ENCODE peak calls at places on chromosomes 6 and 20, in nine cellular contexts. One of them, this sample, is unnamed.

GRCh38 chr6:80280258-80281010 is 174.0 kb downstream of the BCKDHB start:
- DNase-seq in mammary epithelial cell: peak; percentile 86
- DNase-seq in psoas muscle: no peak
- DNase-seq in H1: no peak
- DNase-seq in tibial nerve: no peak
- DNase-seq in GM23248: peak; percentile 53
- DNase-seq in lung: no peak
- DNase-seq in fibroblast of lung: peak; percentile 23
- DNase-seq in right lobe of liver: no peak
- DNase-seq in this sample: no peak

GRCh38 chr6:25010917-25011625 is 75.3 kb upstream of the RIPOR2 start:
- DNase-seq in mammary epithelial cell: peak; percentile 41
- DNase-seq in psoas muscle: no peak
- DNase-seq in H1: no peak
- DNase-seq in tibial nerve: no peak
- DNase-seq in GM23248: peak; percentile 71
- DNase-seq in lung: no peak
- DNase-seq in fibroblast of lung: peak; percentile 68
- DNase-seq in right lobe of liver: no peak
- DNase-seq in this sample: no peak

GRCh38 chr20:19973920-19974620 is 43.1 kb upstream of the NAA20 start:
- DNase-seq in mammary epithelial cell: peak; percentile 79
- DNase-seq in psoas muscle: peak; percentile 78
- DNase-seq in H1: no peak
- DNase-seq in tibial nerve: peak; percentile 69
- DNase-seq in GM23248: peak; percentile 82
- DNase-seq in lung: peak; percentile 67
- DNase-seq in fibroblast of lung: peak; percentile 88
- DNase-seq in right lobe of liver: no peak
- DNase-seq in this sample: no peak

GRCh38 chr6:106112446-106112845 is 26.3 kb downstream of the PRDM1 start:
- DNase-seq in mammary epithelial cell: no peak
- DNase-seq in psoas muscle: no peak
- DNase-seq in H1: no peak
- DNase-seq in tibial nerve: no peak
- DNase-seq in GM23248: no peak
- DNase-seq in lung: no peak
- DNase-seq in fibroblast of lung: no peak
- DNase-seq in right lobe of liver: no peak
- DNase-seq in this sample: no peak

GRCh38 chr6:28587011-28587745 is 61.5 kb downstream of the GPX5 start:
- DNase-seq in mammary epithelial cell: peak; percentile 83
- DNase-seq in psoas muscle: no peak
- DNase-seq in H1: peak; percentile 85
- DNase-seq in tibial nerve: no peak
- DNase-seq in GM23248: peak; percentile 48
- DNase-seq in lung: peak; percentile 80
- DNase-seq in fibroblast of lung: peak; percentile 45
- DNase-seq in right lobe of liver: peak; percentile 76
- DNase-seq in this sample: no peak

GRCh38 chr20:32510601-32511357 is 74.4 kb downstream of the NOL4L start:
- DNase-seq in mammary epithelial cell: peak; percentile 55
- DNase-seq in psoas muscle: no peak
- DNase-seq in H1: no peak
- DNase-seq in tibial nerve: no peak
- DNase-seq in GM23248: no peak
- DNase-seq in lung: no peak
- DNase-seq in fibroblast of lung: no peak
- DNase-seq in right lobe of liver: no peak
- DNase-seq in this sample: no peak

GRCh38 chr6:166554316-166554715 is 32.2 kb downstream of the RAMACL start:
- DNase-seq in mammary epithelial cell: no peak
- DNase-seq in psoas muscle: no peak
- DNase-seq in H1: no peak
- DNase-seq in tibial nerve: no peak
- DNase-seq in GM23248: no peak
- DNase-seq in lung: no peak
- DNase-seq in fibroblast of lung: no peak
- DNase-seq in right lobe of liver: no peak
- DNase-seq in this sample: no peak

GRCh38 chr6:158999154-158999668 is 791 bp downstream of the RSPH3 start:
- DNase-seq in mammary epithelial cell: peak; percentile 42
- DNase-seq in psoas muscle: no peak
- DNase-seq in H1: no peak
- DNase-seq in tibial nerve: peak; percentile 14
- DNase-seq in GM23248: no peak
- DNase-seq in lung: no peak
- DNase-seq in fibroblast of lung: peak; percentile 11
- DNase-seq in right lobe of liver: no peak
- DNase-seq in this sample: no peak

GRCh38 chr6:6821639-6822261 is 233.2 kb downstream of the LY86 start:
- DNase-seq in mammary epithelial cell: no peak
- DNase-seq in psoas muscle: no peak
- DNase-seq in H1: no peak
- DNase-seq in tibial nerve: no peak
- DNase-seq in GM23248: no peak
- DNase-seq in lung: no peak
- DNase-seq in fibroblast of lung: no peak
- DNase-seq in right lobe of liver: no peak
- DNase-seq in this sample: no peak

GRCh38 chr6:119256978-119257462 is 92.5 kb downstream of the MAN1A1 start:
- DNase-seq in mammary epithelial cell: no peak
- DNase-seq in psoas muscle: no peak
- DNase-seq in H1: no peak
- DNase-seq in tibial nerve: no peak
- DNase-seq in GM23248: no peak
- DNase-seq in lung: no peak
- DNase-seq in fibroblast of lung: no peak
- DNase-seq in right lobe of liver: no peak
- DNase-seq in this sample: no peak

GRCh38 chr6:36131517-36132220 is 1.4 kb downstream of the MAPK13 start:
- DNase-seq in mammary epithelial cell: no peak
- DNase-seq in psoas muscle: peak; percentile 39
- DNase-seq in H1: no peak
- DNase-seq in tibial nerve: no peak
- DNase-seq in GM23248: peak; percentile 69
- DNase-seq in lung: peak; percentile 67
- DNase-seq in fibroblast of lung: peak; percentile 86
- DNase-seq in right lobe of liver: peak; percentile 61
- DNase-seq in this sample: peak; percentile 23

GRCh38 chr6:157312733-157313132 is 10.6 kb downstream of the TMEM242 start:
- DNase-seq in mammary epithelial cell: no peak
- DNase-seq in psoas muscle: no peak
- DNase-seq in H1: no peak
- DNase-seq in tibial nerve: no peak
- DNase-seq in GM23248: peak; percentile 9
- DNase-seq in lung: no peak
- DNase-seq in fibroblast of lung: no peak
- DNase-seq in right lobe of liver: no peak
- DNase-seq in this sample: no peak

GRCh38 chr6:7909323-7910276 is 988 bp downstream of the TXNDC5 start:
- DNase-seq in mammary epithelial cell: peak; percentile 32
- DNase-seq in psoas muscle: peak; percentile 53
- DNase-seq in H1: peak; percentile 79
- DNase-seq in tibial nerve: no peak
- DNase-seq in GM23248: peak; percentile 85
- DNase-seq in lung: peak; percentile 57
- DNase-seq in fibroblast of lung: peak; percentile 30
- DNase-seq in right lobe of liver: peak; percentile 91
- DNase-seq in this sample: peak; percentile 26

GRCh38 chr20:30985386-30985785 is 272.1 kb upstream of the DEFB115 start:
- DNase-seq in mammary epithelial cell: no peak
- DNase-seq in psoas muscle: no peak
- DNase-seq in H1: peak; percentile 34
- DNase-seq in tibial nerve: no peak
- DNase-seq in GM23248: no peak
- DNase-seq in lung: no peak
- DNase-seq in fibroblast of lung: no peak
- DNase-seq in right lobe of liver: no peak
- DNase-seq in this sample: no peak

GRCh38 chr6:15293674-15294073 is 47.8 kb downstream of the JARID2 start:
- DNase-seq in mammary epithelial cell: no peak
- DNase-seq in psoas muscle: no peak
- DNase-seq in H1: no peak
- DNase-seq in tibial nerve: no peak
- DNase-seq in GM23248: no peak
- DNase-seq in lung: no peak
- DNase-seq in fibroblast of lung: no peak
- DNase-seq in right lobe of liver: no peak
- DNase-seq in this sample: no peak

GRCh38 chr6:150410906-150411305 is 42.1 kb downstream of the IYD start:
- DNase-seq in mammary epithelial cell: peak; percentile 8
- DNase-seq in psoas muscle: no peak
- DNase-seq in H1: no peak
- DNase-seq in tibial nerve: no peak
- DNase-seq in GM23248: peak; percentile 17
- DNase-seq in lung: no peak
- DNase-seq in fibroblast of lung: no peak
- DNase-seq in right lobe of liver: no peak
- DNase-seq in this sample: no peak

GRCh38 chr20:58406422-58407001 is 17.5 kb downstream of the VAPB start:
- DNase-seq in mammary epithelial cell: no peak
- DNase-seq in psoas muscle: no peak
- DNase-seq in H1: no peak
- DNase-seq in tibial nerve: no peak
- DNase-seq in GM23248: peak; percentile 42
- DNase-seq in lung: no peak
- DNase-seq in fibroblast of lung: no peak
- DNase-seq in right lobe of liver: no peak
- DNase-seq in this sample: no peak

GRCh38 chr6:81608776-81609175 is 143.7 kb downstream of the TENT5A start:
- DNase-seq in mammary epithelial cell: no peak
- DNase-seq in psoas muscle: no peak
- DNase-seq in H1: no peak
- DNase-seq in tibial nerve: no peak
- DNase-seq in GM23248: no peak
- DNase-seq in lung: no peak
- DNase-seq in fibroblast of lung: no peak
- DNase-seq in right lobe of liver: no peak
- DNase-seq in this sample: no peak

GRCh38 chr6:167898673-167899311 is 72.1 kb downstream of the AFDN start:
- DNase-seq in mammary epithelial cell: peak; percentile 14
- DNase-seq in psoas muscle: no peak
- DNase-seq in H1: no peak
- DNase-seq in tibial nerve: no peak
- DNase-seq in GM23248: peak; percentile 67
- DNase-seq in lung: no peak
- DNase-seq in fibroblast of lung: peak; percentile 75
- DNase-seq in right lobe of liver: no peak
- DNase-seq in this sample: no peak

GRCh38 chr6:113412589-113413367 is 444.4 kb upstream of the MARCKS start:
- DNase-seq in mammary epithelial cell: no peak
- DNase-seq in psoas muscle: no peak
- DNase-seq in H1: no peak
- DNase-seq in tibial nerve: no peak
- DNase-seq in GM23248: peak; percentile 28
- DNase-seq in lung: no peak
- DNase-seq in fibroblast of lung: peak; percentile 28
- DNase-seq in right lobe of liver: no peak
- DNase-seq in this sample: no peak

GRCh38 chr20:33994624-33994913 is 858 bp downstream of the RALY start:
- DNase-seq in mammary epithelial cell: no peak
- DNase-seq in psoas muscle: no peak
- DNase-seq in H1: no peak
- DNase-seq in tibial nerve: no peak
- DNase-seq in GM23248: no peak
- DNase-seq in lung: no peak
- DNase-seq in fibroblast of lung: no peak
- DNase-seq in right lobe of liver: no peak
- DNase-seq in this sample: no peak
- H3K27ac ChIP-seq in mammary epithelial cell: peak overlapping the region; percentile 83
- H3K27ac ChIP-seq in psoas muscle: peak overlapping the region; percentile 96
- H3K27ac ChIP-seq in H1: peak overlapping the region; percentile 49
- H3K27ac ChIP-seq in tibial nerve: peak overlapping the region; percentile 95
- H3K27ac ChIP-seq in GM23248: peak overlapping the region; percentile 92
- H3K27ac ChIP-seq in lung: peak overlapping the region; percentile 99
- H3K27ac ChIP-seq in fibroblast of lung: peak overlapping the region; percentile 94
- H3K27ac ChIP-seq in right lobe of liver: peak overlapping the region; percentile 89
- H3K27ac ChIP-seq in this sample: peak overlapping the region; percentile 92

DNA sequence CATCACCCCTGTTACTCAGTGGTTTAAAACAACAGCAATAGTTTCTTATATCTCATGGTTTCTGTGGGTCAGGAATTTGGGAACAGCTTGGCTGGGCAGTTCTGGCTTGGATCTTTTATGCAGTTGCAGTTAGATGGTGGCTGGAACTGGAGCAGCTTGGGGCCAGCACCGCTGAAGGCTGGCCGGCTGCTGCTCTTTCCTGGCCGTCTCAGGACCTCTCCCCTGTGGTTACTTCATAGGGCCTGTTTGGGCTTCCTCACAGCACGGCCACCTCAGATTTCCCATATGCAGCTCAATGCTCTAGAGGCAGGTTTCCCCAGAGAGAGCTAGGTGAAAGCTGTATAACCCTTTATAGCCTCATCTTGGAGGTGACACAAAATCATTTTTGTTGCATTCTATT is 15.6 kb downstream of the PKIG start:
- DNase-seq in mammary epithelial cell: no peak
- DNase-seq in psoas muscle: no peak
- DNase-seq in H1: no peak
- DNase-seq in tibial nerve: no peak
- DNase-seq in GM23248: no peak
- DNase-seq in lung: no peak
- DNase-seq in fibroblast of lung: no peak
- DNase-seq in right lobe of liver: no peak
- DNase-seq in this sample: no peak
- H3K27ac ChIP-seq in mammary epithelial cell: no peak overlapping the region
- H3K27ac ChIP-seq in psoas muscle: peak overlapping the region; percentile 82
- H3K27ac ChIP-seq in H1: no peak overlapping the region
- H3K27ac ChIP-seq in tibial nerve: peak overlapping the region; percentile 44
- H3K27ac ChIP-seq in GM23248: no peak overlapping the region
- H3K27ac ChIP-seq in lung: peak overlapping the region; percentile 73
- H3K27ac ChIP-seq in fibroblast of lung: peak overlapping the region; percentile 15
- H3K27ac ChIP-seq in right lobe of liver: peak overlapping the region; percentile 47
- H3K27ac ChIP-seq in this sample: no peak overlapping the region

GRCh38 chr20:42886046-42886445 is 303.7 kb downstream of the PTPRT start:
- DNase-seq in mammary epithelial cell: no peak
- DNase-seq in psoas muscle: no peak
- DNase-seq in H1: no peak
- DNase-seq in tibial nerve: no peak
- DNase-seq in GM23248: no peak
- DNase-seq in lung: no peak
- DNase-seq in fibroblast of lung: no peak
- DNase-seq in right lobe of liver: no peak
- DNase-seq in this sample: no peak
- H3K27ac ChIP-seq in mammary epithelial cell: no peak overlapping the region
- H3K27ac ChIP-seq in psoas muscle: no peak overlapping the region
- H3K27ac ChIP-seq in H1: no peak overlapping the region
- H3K27ac ChIP-seq in tibial nerve: no peak overlapping the region
- H3K27ac ChIP-seq in GM23248: no peak overlapping the region
- H3K27ac ChIP-seq in lung: no peak overlapping the region
- H3K27ac ChIP-seq in fibroblast of lung: no peak overlapping the region
- H3K27ac ChIP-seq in right lobe of liver: no peak overlapping the region
- H3K27ac ChIP-seq in this sample: no peak overlapping the region

DNA sequence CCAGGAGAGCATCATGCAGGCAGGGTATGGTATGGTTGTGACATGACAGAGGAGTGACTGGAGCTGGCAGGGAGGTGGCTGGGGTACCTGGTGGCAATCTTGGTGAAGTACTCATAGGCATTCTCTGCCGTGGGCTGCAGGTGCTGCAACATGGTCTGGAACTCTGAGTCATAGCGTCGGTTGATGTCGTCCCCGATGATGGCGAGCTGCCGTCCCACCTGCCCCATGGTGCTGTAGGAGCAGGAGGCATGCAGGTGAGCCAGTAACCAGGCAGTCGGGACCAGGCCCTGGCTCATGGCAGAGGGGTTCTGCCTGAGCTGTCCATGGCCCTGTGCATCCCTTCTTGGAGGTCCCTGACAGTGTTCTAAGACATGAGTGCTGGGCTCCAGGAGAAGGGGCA is 4.9 kb downstream of the BAK1 start:
- DNase-seq in mammary epithelial cell: no peak
- DNase-seq in psoas muscle: no peak
- DNase-seq in H1: no peak
- DNase-seq in tibial nerve: no peak
- DNase-seq in GM23248: no peak
- DNase-seq in lung: no peak
- DNase-seq in fibroblast of lung: no peak
- DNase-seq in right lobe of liver: no peak
- DNase-seq in this sample: no peak
- H3K27ac ChIP-seq in mammary epithelial cell: no peak overlapping the region
- H3K27ac ChIP-seq in psoas muscle: no peak overlapping the region
- H3K27ac ChIP-seq in H1: no peak overlapping the region
- H3K27ac ChIP-seq in tibial nerve: no peak overlapping the region
- H3K27ac ChIP-seq in GM23248: no peak overlapping the region
- H3K27ac ChIP-seq in lung: no peak overlapping the region
- H3K27ac ChIP-seq in fibroblast of lung: no peak overlapping the region
- H3K27ac ChIP-seq in right lobe of liver: no peak overlapping the region
- H3K27ac ChIP-seq in this sample: no peak overlapping the region